ENCODE peak calls at places on chromosomes 16 and 17, in four cellular contexts. One of them, this sample, is unnamed.

GRCh38 chr16:70778901-70779309 is 22.1 kb downstream of the VAC14 start:
- DNase-seq in K562: peak; percentile 25
- DNase-seq in HepG2: peak; percentile 82
- DNase-seq in HCT116: peak; percentile 81
- DNase-seq in this sample: no peak

GRCh38 chr16:73792199-73793108 is 504.2 kb upstream of the PSMD7 start:
- DNase-seq in HepG2: no peak
- DNase-seq in HCT116: no peak
- DNase-seq in K562: no peak
- DNase-seq in this sample: no peak

GRCh38 chr17:44614862-44615261 is 41.4 kb upstream of the MEIOC start:
- DNase-seq in HCT116: no peak
- DNase-seq in HepG2: no peak
- DNase-seq in K562: no peak
- DNase-seq in this sample: no peak

GRCh38 chr17:78737332-78737731 is 44.7 kb downstream of the CYTH1 start:
- DNase-seq in K562: peak; percentile 54
- DNase-seq in HCT116: no peak
- DNase-seq in HepG2: no peak
- DNase-seq in this sample: no peak

GRCh38 chr17:20896153-20896649 is 146.6 kb downstream of the USP22 start:
- DNase-seq in HepG2: no peak
- DNase-seq in K562: no peak
- DNase-seq in HCT116: no peak
- DNase-seq in this sample: no peak

GRCh38 chr16:83044589-83044988 is 417.8 kb downstream of the CDH13 start:
- DNase-seq in HCT116: no peak
- DNase-seq in HepG2: no peak
- DNase-seq in K562: no peak
- DNase-seq in this sample: no peak

GRCh38 chr17:75457047-75457654 is 716 bp downstream of the TMEM94 start:
- DNase-seq in HepG2: no peak
- DNase-seq in HCT116: no peak
- DNase-seq in K562: peak; percentile 33
- DNase-seq in this sample: no peak

GRCh38 chr16:23160574-23160973 is 11.3 kb upstream of the USP31 start:
- DNase-seq in K562: no peak
- DNase-seq in HepG2: no peak
- DNase-seq in HCT116: no peak
- DNase-seq in this sample: no peak

GRCh38 chr16:85316321-85316919 is 204.1 kb upstream of the CIBAR2 start:
- DNase-seq in HCT116: peak; percentile 83
- DNase-seq in K562: peak; percentile 95
- DNase-seq in HepG2: peak; percentile 80
- DNase-seq in this sample: no peak

GRCh38 chr16:29644973-29645698 is 17.9 kb upstream of the SPN start:
- DNase-seq in K562: no peak
- DNase-seq in HepG2: no peak
- DNase-seq in HCT116: no peak
- DNase-seq in this sample: no peak

GRCh38 chr16:29644338-29644857 is 18.6 kb upstream of the SPN start:
- DNase-seq in HCT116: no peak
- DNase-seq in K562: no peak
- DNase-seq in HepG2: no peak
- DNase-seq in this sample: no peak

GRCh38 chr16:29649560-29650494 is 13.2 kb upstream of the SPN start:
- DNase-seq in HCT116: no peak
- DNase-seq in HepG2: no peak
- DNase-seq in K562: no peak
- DNase-seq in this sample: no peak

GRCh38 chr16:29645699-29646187 is 17.3 kb upstream of the SPN start:
- DNase-seq in HCT116: peak; percentile 49
- DNase-seq in HepG2: peak; percentile 89
- DNase-seq in K562: peak; percentile 87
- DNase-seq in this sample: no peak

GRCh38 chr16:29646947-29647346 is 16.1 kb upstream of the SPN start:
- DNase-seq in HCT116: no peak
- DNase-seq in HepG2: no peak
- DNase-seq in K562: no peak
- DNase-seq in this sample: no peak
- TF ChIP-seq TCF7L2 in HCT116: no peak
- TF ChIP-seq TCF7L2 in HepG2: no peak
- TF ChIP-seq TCF7L2 in K562: no peak
- TF ChIP-seq TCF7L2 in this sample: no peak

GRCh38 chr17:47844814-47845453 is 3.9 kb upstream of the SCRN2 start:
- DNase-seq in K562: peak; percentile 35
- DNase-seq in HepG2: no peak
- DNase-seq in HCT116: no peak
- DNase-seq in this sample: no peak
- TF ChIP-seq TCF7L2 in K562: no peak
- TF ChIP-seq TCF7L2 in HepG2: no peak
- TF ChIP-seq TCF7L2 in HCT116: no peak
- TF ChIP-seq TCF7L2 in this sample: no peak

GRCh38 chr16:89101303-89102034 is 7.8 kb downstream of the ACSF3 start:
- DNase-seq in HepG2: no peak
- DNase-seq in K562: no peak
- DNase-seq in HCT116: no peak
- DNase-seq in this sample: no peak

GRCh38 chr16:89103781-89104180 is 10.1 kb downstream of the ACSF3 start:
- DNase-seq in K562: no peak
- DNase-seq in HepG2: no peak
- DNase-seq in HCT116: no peak
- DNase-seq in this sample: no peak

GRCh38 chr16:89103156-89103555 is 9.5 kb downstream of the ACSF3 start:
- DNase-seq in HepG2: no peak
- DNase-seq in K562: no peak
- DNase-seq in HCT116: no peak
- DNase-seq in this sample: no peak

GRCh38 chr16:89102035-89102776 is 8.6 kb downstream of the ACSF3 start:
- DNase-seq in HepG2: no peak
- DNase-seq in HCT116: no peak
- DNase-seq in K562: no peak
- DNase-seq in this sample: no peak

DNA sequence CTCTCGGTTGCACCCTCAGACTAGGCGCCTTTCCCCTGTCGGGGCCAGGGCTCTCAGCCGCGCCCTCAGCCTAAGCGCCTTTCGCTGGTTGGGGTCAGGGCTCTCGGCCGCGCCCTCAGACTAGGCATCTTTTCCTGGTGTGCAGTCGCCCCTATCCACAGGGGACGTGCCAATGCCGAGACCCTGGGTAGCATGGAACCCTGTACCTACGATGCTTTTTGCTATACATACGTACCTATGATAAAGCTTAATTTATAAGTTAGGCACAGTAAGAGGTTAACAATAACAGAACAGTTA is 9.1 kb downstream of the ACSF3 start:
- DNase-seq in HCT116: no peak
- DNase-seq in HepG2: no peak
- DNase-seq in K562: no peak
- DNase-seq in this sample: no peak
- TF ChIP-seq TCF7L2 in HCT116: no peak
- TF ChIP-seq TCF7L2 in HepG2: no peak
- TF ChIP-seq TCF7L2 in K562: no peak
- TF ChIP-seq TCF7L2 in this sample: no peak

GRCh38 chr17:13306310-13306962 is 288.6 kb upstream of the ELAC2 start:
- DNase-seq in HepG2: peak; percentile 69
- DNase-seq in K562: peak; percentile 75
- DNase-seq in HCT116: peak; percentile 81
- DNase-seq in this sample: peak; percentile 4

GRCh38 chr17:13310858-13311257 is 290.9 kb downstream of the HS3ST3A1 start:
- DNase-seq in HCT116: no peak
- DNase-seq in HepG2: no peak
- DNase-seq in K562: no peak
- DNase-seq in this sample: no peak

DNA sequence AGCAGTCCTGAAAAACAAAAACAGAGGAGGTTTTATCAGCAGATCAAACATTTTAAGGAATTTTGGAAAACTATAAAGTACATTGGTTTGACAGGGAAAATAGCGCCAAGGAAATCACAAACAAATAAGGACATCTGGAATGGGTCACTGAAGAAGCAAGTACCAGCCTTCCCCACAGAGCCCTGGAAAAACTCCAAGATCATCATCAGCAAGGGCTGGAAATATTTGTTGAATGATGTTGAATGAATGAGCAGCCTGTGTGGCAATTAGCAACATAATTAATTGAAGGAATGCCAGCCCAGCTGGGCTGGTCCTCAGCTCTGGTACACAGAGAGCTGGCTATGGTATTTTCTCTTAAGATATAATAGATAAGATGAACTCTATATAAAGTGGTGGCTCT is 290.4 kb downstream of the HS3ST3A1 start:
- DNase-seq in HCT116: no peak
- DNase-seq in HepG2: no peak
- DNase-seq in K562: no peak
- DNase-seq in this sample: no peak
- TF ChIP-seq TCF7L2 in HCT116: no peak
- TF ChIP-seq TCF7L2 in HepG2: no peak
- TF ChIP-seq TCF7L2 in K562: no peak
- TF ChIP-seq TCF7L2 in this sample: no peak

GRCh38 chr16:84268661-84269060 is 26.0 kb upstream of the WFDC1 start:
- DNase-seq in HCT116: no peak
- DNase-seq in K562: no peak
- DNase-seq in HepG2: no peak
- DNase-seq in this sample: no peak

GRCh38 chr16:84268231-84268630 is 26.4 kb upstream of the WFDC1 start:
- DNase-seq in HCT116: no peak
- DNase-seq in HepG2: no peak
- DNase-seq in K562: no peak
- DNase-seq in this sample: no peak

GRCh38 chr16:84262939-84263338 is 23.1 kb upstream of the KCNG4 start:
- DNase-seq in HepG2: no peak
- DNase-seq in HCT116: no peak
- DNase-seq in K562: no peak
- DNase-seq in this sample: no peak

GRCh38 chr16:84267380-84267779 is 27.3 kb upstream of the WFDC1 start:
- DNase-seq in K562: no peak
- DNase-seq in HepG2: no peak
- DNase-seq in HCT116: no peak
- DNase-seq in this sample: no peak

DNA sequence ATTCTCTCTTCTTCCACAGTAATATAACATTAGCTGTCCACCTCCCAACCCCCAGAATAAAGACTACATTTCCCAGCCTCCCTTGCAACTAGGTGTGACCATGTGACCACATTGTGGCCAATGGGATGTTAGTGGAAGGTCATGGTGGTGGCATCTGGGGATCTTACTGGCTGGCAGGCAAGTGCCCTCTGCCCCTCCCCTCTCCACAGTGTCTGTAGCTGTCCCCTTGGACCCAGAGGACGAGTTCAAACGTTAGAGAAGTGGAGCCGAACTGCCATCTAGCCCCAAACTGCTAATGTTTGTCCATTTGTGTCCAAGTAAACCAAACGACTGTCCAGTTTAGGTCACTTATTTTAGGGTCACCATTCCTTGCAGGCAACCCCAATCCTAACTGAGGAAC is 26.6 kb upstream of the KCNG4 start:
- DNase-seq in HepG2: peak; percentile 90
- DNase-seq in HCT116: peak; percentile 93
- DNase-seq in K562: peak; percentile 82
- DNase-seq in this sample: no peak
- TF ChIP-seq TCF7L2 in HepG2: no peak
- TF ChIP-seq TCF7L2 in HCT116: no peak
- TF ChIP-seq TCF7L2 in K562: no peak
- TF ChIP-seq TCF7L2 in this sample: no peak

DNA sequence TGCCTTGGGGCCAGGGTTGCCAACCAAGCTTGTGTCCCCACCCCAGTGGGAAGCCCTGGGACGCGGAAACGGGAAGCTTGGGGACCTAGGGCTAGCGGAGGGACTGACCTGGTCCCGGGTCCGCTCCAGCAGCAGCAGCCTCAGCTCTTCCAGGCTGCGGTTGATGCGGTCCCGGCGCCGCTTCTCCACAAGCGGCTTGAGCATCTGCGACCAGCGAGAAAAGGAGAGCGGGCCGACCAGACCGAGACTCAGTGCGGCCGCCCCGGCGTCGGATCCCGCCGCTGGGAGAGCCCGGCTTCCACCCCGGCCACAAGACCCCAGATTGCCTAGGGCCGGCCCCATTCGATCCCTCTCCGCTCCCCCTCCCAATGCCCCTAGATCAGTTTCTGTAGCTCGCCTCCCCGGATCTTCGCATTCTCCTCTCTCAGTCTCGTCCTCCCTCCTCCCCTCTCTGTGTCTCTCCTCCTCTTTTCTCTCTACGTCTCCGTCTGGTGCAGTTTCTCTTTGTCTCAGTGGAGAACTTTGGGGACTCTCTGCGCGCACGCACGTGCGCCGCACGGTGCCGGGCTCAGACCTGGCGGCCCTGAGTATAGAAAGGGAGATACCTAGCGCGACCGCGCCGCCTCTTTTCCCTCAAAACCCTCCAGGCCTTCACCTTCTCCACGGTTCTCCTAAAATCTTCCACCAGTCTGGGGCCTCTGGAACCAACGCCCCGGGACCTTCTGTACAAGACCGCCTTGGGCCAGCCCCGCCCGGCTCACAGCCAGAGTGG is 797 bp downstream of the HES7 start:
- DNase-seq in HepG2: no peak
- DNase-seq in HCT116: no peak
- DNase-seq in K562: peak; percentile 24
- DNase-seq in this sample: no peak
- TF ChIP-seq TCF7L2 in HepG2: no peak
- TF ChIP-seq TCF7L2 in HCT116: no peak
- TF ChIP-seq TCF7L2 in K562: no peak
- TF ChIP-seq TCF7L2 in this sample: no peak

This sample was measured in Panc1.